ENCODE peak calls at places on chromosomes 6 and 20, in five cellular contexts. One of them, this sample, is unnamed.

GRCh38 chr6:140360651-140361050 is 986.2 kb upstream of the CITED2 start:
- DNase-seq in upper lobe of right lung: no peak
- DNase-seq in fibroblast of mammary gland: no peak
- DNase-seq in neural progenitor cell: no peak
- DNase-seq in dorsolateral prefrontal cortex: no peak
- DNase-seq in this sample: no peak

GRCh38 chr6:2203264-2203663 is 42.1 kb downstream of the GMDS start:
- DNase-seq in upper lobe of right lung: no peak
- DNase-seq in fibroblast of mammary gland: no peak
- DNase-seq in neural progenitor cell: no peak
- DNase-seq in dorsolateral prefrontal cortex: no peak
- DNase-seq in this sample: no peak

GRCh38 chr20:19712737-19713260 is 45.3 kb upstream of the RIN2 start:
- DNase-seq in upper lobe of right lung: no peak
- DNase-seq in fibroblast of mammary gland: no peak
- DNase-seq in neural progenitor cell: no peak
- DNase-seq in dorsolateral prefrontal cortex: no peak
- DNase-seq in this sample: no peak

GRCh38 chr20:50471231-50471630 is 39.0 kb upstream of the PTPN1 start:
- DNase-seq in upper lobe of right lung: no peak
- DNase-seq in fibroblast of mammary gland: no peak
- DNase-seq in neural progenitor cell: no peak
- DNase-seq in dorsolateral prefrontal cortex: no peak
- DNase-seq in this sample: no peak

GRCh38 chr20:40942775-40943174 is 85.8 kb upstream of the TOP1 start:
- DNase-seq in upper lobe of right lung: no peak
- DNase-seq in fibroblast of mammary gland: no peak
- DNase-seq in neural progenitor cell: no peak
- DNase-seq in dorsolateral prefrontal cortex: no peak
- DNase-seq in this sample: no peak

GRCh38 chr6:118618676-118619377 is 32.6 kb downstream of the CEP85L start:
- DNase-seq in upper lobe of right lung: peak
- DNase-seq in fibroblast of mammary gland: peak
- DNase-seq in neural progenitor cell: peak
- DNase-seq in dorsolateral prefrontal cortex: peak
- DNase-seq in this sample: peak

GRCh38 chr6:51077967-51078518 is 259.4 kb downstream of the TFAP2B start:
- DNase-seq in upper lobe of right lung: no peak
- DNase-seq in fibroblast of mammary gland: no peak
- DNase-seq in neural progenitor cell: peak
- DNase-seq in dorsolateral prefrontal cortex: no peak
- DNase-seq in this sample: peak

GRCh38 chr20:13877789-13878188 is 93.0 kb downstream of the NDUFAF5 start:
- DNase-seq in upper lobe of right lung: no peak
- DNase-seq in fibroblast of mammary gland: no peak
- DNase-seq in neural progenitor cell: no peak
- DNase-seq in dorsolateral prefrontal cortex: no peak
- DNase-seq in this sample: no peak

GRCh38 chr6:156045416-156045815 is 589.8 kb upstream of the NOX3 start:
- DNase-seq in upper lobe of right lung: no peak
- DNase-seq in fibroblast of mammary gland: no peak
- DNase-seq in neural progenitor cell: no peak
- DNase-seq in dorsolateral prefrontal cortex: no peak
- DNase-seq in this sample: no peak

GRCh38 chr6:130676077-130676772 is 151.0 kb upstream of the SMLR1 start:
- DNase-seq in upper lobe of right lung: no peak
- DNase-seq in fibroblast of mammary gland: no peak
- DNase-seq in neural progenitor cell: peak
- DNase-seq in dorsolateral prefrontal cortex: no peak
- DNase-seq in this sample: peak
- TF ChIP-seq CTCF in upper lobe of right lung: no peak
- TF ChIP-seq CTCF in fibroblast of mammary gland: no peak
- TF ChIP-seq CTCF in neural progenitor cell: peak
- TF ChIP-seq CTCF in dorsolateral prefrontal cortex: no peak
- TF ChIP-seq CTCF in this sample: peak

GRCh38 chr6:130743175-130743574 is 84.0 kb upstream of the SMLR1 start:
- DNase-seq in upper lobe of right lung: no peak
- DNase-seq in fibroblast of mammary gland: no peak
- DNase-seq in neural progenitor cell: peak
- DNase-seq in dorsolateral prefrontal cortex: no peak
- DNase-seq in this sample: no peak
- TF ChIP-seq CTCF in upper lobe of right lung: no peak
- TF ChIP-seq CTCF in fibroblast of mammary gland: no peak
- TF ChIP-seq CTCF in neural progenitor cell: peak
- TF ChIP-seq CTCF in dorsolateral prefrontal cortex: no peak
- TF ChIP-seq CTCF in this sample: peak

GRCh38 chr20:51802170-51802745 is at the start of gene SALL4:
- DNase-seq in upper lobe of right lung: no peak
- DNase-seq in fibroblast of mammary gland: no peak
- DNase-seq in neural progenitor cell: peak
- DNase-seq in dorsolateral prefrontal cortex: peak
- DNase-seq in this sample: peak
- TF ChIP-seq CTCF in upper lobe of right lung: no peak
- TF ChIP-seq CTCF in fibroblast of mammary gland: no peak
- TF ChIP-seq CTCF in neural progenitor cell: no peak
- TF ChIP-seq CTCF in dorsolateral prefrontal cortex: no peak
- TF ChIP-seq CTCF in this sample: no peak

GRCh38 chr20:59159091-59159821 is 4.4 kb upstream of the ZNF831 start:
- DNase-seq in upper lobe of right lung: no peak
- DNase-seq in fibroblast of mammary gland: no peak
- DNase-seq in neural progenitor cell: peak
- DNase-seq in dorsolateral prefrontal cortex: no peak
- DNase-seq in this sample: no peak
- TF ChIP-seq CTCF in upper lobe of right lung: no peak
- TF ChIP-seq CTCF in fibroblast of mammary gland: no peak
- TF ChIP-seq CTCF in neural progenitor cell: peak
- TF ChIP-seq CTCF in dorsolateral prefrontal cortex: no peak
- TF ChIP-seq CTCF in this sample: no peak

DNA sequence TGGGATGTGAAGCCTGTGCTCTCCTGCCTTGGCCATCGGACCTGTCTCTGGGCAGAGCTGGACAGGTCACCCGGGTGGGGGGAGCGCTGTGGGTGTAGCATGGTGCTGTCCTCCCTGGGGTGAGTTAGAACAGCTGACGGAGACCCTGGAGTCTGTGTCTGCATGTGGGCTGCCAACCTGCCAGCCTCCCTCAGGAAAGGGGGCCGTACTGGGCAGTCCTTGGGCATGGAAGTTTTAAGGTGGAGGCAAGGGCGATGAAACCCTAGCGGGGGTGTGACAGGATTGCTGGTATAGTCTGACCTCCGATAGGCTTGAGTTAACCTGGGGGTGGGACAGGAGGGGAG is 2.4 kb downstream of the SOX18 start:
- DNase-seq in upper lobe of right lung: no peak
- DNase-seq in fibroblast of mammary gland: no peak
- DNase-seq in neural progenitor cell: no peak
- DNase-seq in dorsolateral prefrontal cortex: no peak
- DNase-seq in this sample: no peak
- TF ChIP-seq CTCF in upper lobe of right lung: no peak
- TF ChIP-seq CTCF in fibroblast of mammary gland: no peak
- TF ChIP-seq CTCF in neural progenitor cell: no peak
- TF ChIP-seq CTCF in dorsolateral prefrontal cortex: no peak
- TF ChIP-seq CTCF in this sample: no peak

DNA sequence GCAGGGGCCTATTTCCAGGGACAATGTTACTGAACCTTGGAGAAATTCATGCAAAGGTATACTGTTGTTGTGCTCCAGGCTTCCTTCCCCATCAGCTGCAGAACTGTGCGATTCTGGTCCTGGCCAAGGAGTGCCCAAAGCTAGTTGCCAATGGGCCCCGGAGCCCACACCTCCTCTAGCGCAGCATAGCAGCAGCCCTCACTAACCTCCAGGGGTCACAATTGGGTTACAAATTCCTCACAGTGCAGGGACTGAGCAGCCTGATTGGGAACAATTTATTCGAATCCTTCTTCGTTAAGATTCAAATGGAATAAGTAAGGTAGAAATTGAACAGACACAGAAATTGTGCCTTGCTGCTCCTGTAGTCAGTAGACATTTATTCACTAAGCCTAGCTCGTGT is 284.9 kb downstream of the PRKN start:
- DNase-seq in upper lobe of right lung: no peak
- DNase-seq in fibroblast of mammary gland: peak
- DNase-seq in neural progenitor cell: peak
- DNase-seq in dorsolateral prefrontal cortex: peak
- DNase-seq in this sample: no peak
- TF ChIP-seq CTCF in upper lobe of right lung: peak
- TF ChIP-seq CTCF in fibroblast of mammary gland: peak
- TF ChIP-seq CTCF in neural progenitor cell: peak
- TF ChIP-seq CTCF in dorsolateral prefrontal cortex: peak
- TF ChIP-seq CTCF in this sample: no peak

DNA sequence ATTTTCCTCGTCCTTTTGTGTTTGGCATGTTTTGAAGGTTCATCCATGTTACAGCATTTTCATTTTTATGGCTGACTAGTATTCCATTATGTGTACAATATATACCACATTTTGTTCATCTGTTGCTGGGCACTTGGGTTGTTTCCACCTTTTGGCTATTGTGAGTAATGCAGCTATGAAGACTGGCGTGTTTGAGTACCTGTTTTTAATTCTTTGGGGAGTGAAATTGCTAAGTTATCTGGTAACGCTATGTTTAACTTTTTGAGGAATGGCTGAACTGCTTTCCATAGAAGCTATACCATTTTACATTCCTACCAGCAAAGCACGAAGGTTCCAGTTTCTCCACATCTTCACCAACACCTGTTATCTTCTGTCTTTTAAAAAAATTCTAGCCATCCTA is 37.0 kb upstream of the MYL9 start:
- DNase-seq in upper lobe of right lung: no peak
- DNase-seq in fibroblast of mammary gland: no peak
- DNase-seq in neural progenitor cell: no peak
- DNase-seq in dorsolateral prefrontal cortex: no peak
- DNase-seq in this sample: no peak
- TF ChIP-seq CTCF in upper lobe of right lung: no peak
- TF ChIP-seq CTCF in fibroblast of mammary gland: no peak
- TF ChIP-seq CTCF in neural progenitor cell: no peak
- TF ChIP-seq CTCF in dorsolateral prefrontal cortex: no peak
- TF ChIP-seq CTCF in this sample: peak

GRCh38 chr20:11585752-11586352 is 331.8 kb upstream of the BTBD3 start:
- DNase-seq in upper lobe of right lung: no peak
- DNase-seq in fibroblast of mammary gland: peak
- DNase-seq in neural progenitor cell: peak
- DNase-seq in dorsolateral prefrontal cortex: no peak
- DNase-seq in this sample: peak
- TF ChIP-seq CTCF in upper lobe of right lung: peak
- TF ChIP-seq CTCF in fibroblast of mammary gland: peak
- TF ChIP-seq CTCF in neural progenitor cell: peak
- TF ChIP-seq CTCF in dorsolateral prefrontal cortex: peak
- TF ChIP-seq CTCF in this sample: peak

GRCh38 chr20:4898282-4898681 is 103.0 kb downstream of the SLC23A2 start:
- DNase-seq in upper lobe of right lung: no peak
- DNase-seq in fibroblast of mammary gland: peak
- DNase-seq in neural progenitor cell: no peak
- DNase-seq in dorsolateral prefrontal cortex: no peak
- DNase-seq in this sample: peak

GRCh38 chr20:4897600-4897999 is 103.7 kb downstream of the SLC23A2 start:
- DNase-seq in upper lobe of right lung: no peak
- DNase-seq in fibroblast of mammary gland: no peak
- DNase-seq in neural progenitor cell: no peak
- DNase-seq in dorsolateral prefrontal cortex: no peak
- DNase-seq in this sample: no peak

GRCh38 chr20:4898845-4899244 is 102.5 kb downstream of the SLC23A2 start:
- DNase-seq in upper lobe of right lung: no peak
- DNase-seq in fibroblast of mammary gland: no peak
- DNase-seq in neural progenitor cell: no peak
- DNase-seq in dorsolateral prefrontal cortex: no peak
- DNase-seq in this sample: no peak

GRCh38 chr20:4896119-4896700 is 105.1 kb downstream of the SLC23A2 start:
- DNase-seq in upper lobe of right lung: no peak
- DNase-seq in fibroblast of mammary gland: no peak
- DNase-seq in neural progenitor cell: peak
- DNase-seq in dorsolateral prefrontal cortex: no peak
- DNase-seq in this sample: no peak

GRCh38 chr20:4896971-4897497 is 104.3 kb downstream of the SLC23A2 start:
- DNase-seq in upper lobe of right lung: no peak
- DNase-seq in fibroblast of mammary gland: peak
- DNase-seq in neural progenitor cell: peak
- DNase-seq in dorsolateral prefrontal cortex: no peak
- DNase-seq in this sample: no peak
- TF ChIP-seq CTCF in upper lobe of right lung: no peak
- TF ChIP-seq CTCF in fibroblast of mammary gland: no peak
- TF ChIP-seq CTCF in neural progenitor cell: peak
- TF ChIP-seq CTCF in dorsolateral prefrontal cortex: no peak
- TF ChIP-seq CTCF in this sample: no peak

This sample was measured in choroid plexus epithelial cell.